ENCODE peak calls at places on chromosomes 4 and X, in four cellular contexts. One of them, this sample, is unnamed.

GRCh38 chr4:83320548-83320947 is 14.1 kb downstream of the HPSE start:
- DNase-seq in ELF-1: peak; percentile 5
- DNase-seq in stimulated activated CD4-positive, alpha-beta T cell treated with anti-CD3 and anti-CD28 coated beads, Interleukin-2, amount 100 ng/mL, for 24 hours: no peak
- DNase-seq in ACHN: peak; percentile 9
- DNase-seq in this sample: no peak

GRCh38 chrX:69313622-69314290 is 148.5 kb upstream of the PJA1 start:
- DNase-seq in ACHN: no peak
- DNase-seq in stimulated activated CD4-positive, alpha-beta T cell treated with anti-CD3 and anti-CD28 coated beads, Interleukin-2, amount 100 ng/mL, for 24 hours: no peak
- DNase-seq in ELF-1: no peak
- DNase-seq in this sample: no peak

GRCh38 chr4:93835929-93836328 is 7.4 kb downstream of the ATOH1 start:
- DNase-seq in stimulated activated CD4-positive, alpha-beta T cell treated with anti-CD3 and anti-CD28 coated beads, Interleukin-2, amount 100 ng/mL, for 24 hours: no peak
- DNase-seq in ELF-1: no peak
- DNase-seq in ACHN: no peak
- DNase-seq in this sample: no peak

GRCh38 chrX:153387987-153388721 is 13.0 kb downstream of the PNMA6E start:
- DNase-seq in ELF-1: no peak
- DNase-seq in stimulated activated CD4-positive, alpha-beta T cell treated with anti-CD3 and anti-CD28 coated beads, Interleukin-2, amount 100 ng/mL, for 24 hours: no peak
- DNase-seq in ACHN: no peak
- DNase-seq in this sample: no peak

GRCh38 chrX:107673933-107674479 is 45.7 kb downstream of the PRPS1 start:
- DNase-seq in stimulated activated CD4-positive, alpha-beta T cell treated with anti-CD3 and anti-CD28 coated beads, Interleukin-2, amount 100 ng/mL, for 24 hours: peak; percentile 86
- DNase-seq in ELF-1: no peak
- DNase-seq in ACHN: no peak
- DNase-seq in this sample: peak; percentile 88

GRCh38 chr4:176883681-176884418 is 91.1 kb upstream of the VEGFC start:
- DNase-seq in ELF-1: no peak
- DNase-seq in ACHN: no peak
- DNase-seq in stimulated activated CD4-positive, alpha-beta T cell treated with anti-CD3 and anti-CD28 coated beads, Interleukin-2, amount 100 ng/mL, for 24 hours: no peak
- DNase-seq in this sample: no peak

GRCh38 chr4:183765121-183765990 is 106.3 kb downstream of the TRAPPC11 start:
- DNase-seq in ELF-1: no peak
- DNase-seq in stimulated activated CD4-positive, alpha-beta T cell treated with anti-CD3 and anti-CD28 coated beads, Interleukin-2, amount 100 ng/mL, for 24 hours: no peak
- DNase-seq in ACHN: peak; percentile 19
- DNase-seq in this sample: peak; percentile 38

GRCh38 chr4:142043509-142043908 is 407.1 kb downstream of the IL15 start:
- DNase-seq in ELF-1: no peak
- DNase-seq in stimulated activated CD4-positive, alpha-beta T cell treated with anti-CD3 and anti-CD28 coated beads, Interleukin-2, amount 100 ng/mL, for 24 hours: no peak
- DNase-seq in ACHN: no peak
- DNase-seq in this sample: no peak

GRCh38 chr4:146522098-146522861 is 540 bp upstream of the SLC10A7 start:
- DNase-seq in stimulated activated CD4-positive, alpha-beta T cell treated with anti-CD3 and anti-CD28 coated beads, Interleukin-2, amount 100 ng/mL, for 24 hours: peak; percentile 90
- DNase-seq in ELF-1: peak; percentile 85
- DNase-seq in ACHN: peak; percentile 78
- DNase-seq in this sample: peak; percentile 93

GRCh38 chr4:87853108-87853507 is 20.3 kb downstream of the MEPE start:
- DNase-seq in ELF-1: peak; percentile 27
- DNase-seq in stimulated activated CD4-positive, alpha-beta T cell treated with anti-CD3 and anti-CD28 coated beads, Interleukin-2, amount 100 ng/mL, for 24 hours: no peak
- DNase-seq in ACHN: peak; percentile 65
- DNase-seq in this sample: peak; percentile 62

GRCh38 chr4:113784497-113785254 is 23.1 kb upstream of the CAMK2D start:
- DNase-seq in stimulated activated CD4-positive, alpha-beta T cell treated with anti-CD3 and anti-CD28 coated beads, Interleukin-2, amount 100 ng/mL, for 24 hours: no peak
- DNase-seq in ELF-1: no peak
- DNase-seq in ACHN: peak; percentile 45
- DNase-seq in this sample: peak; percentile 10

GRCh38 chr4:89204624-89205023 is 93.3 kb downstream of the TIGD2 start:
- DNase-seq in ELF-1: no peak
- DNase-seq in stimulated activated CD4-positive, alpha-beta T cell treated with anti-CD3 and anti-CD28 coated beads, Interleukin-2, amount 100 ng/mL, for 24 hours: no peak
- DNase-seq in ACHN: no peak
- DNase-seq in this sample: no peak

GRCh38 chrX:134685662-134686061 is 27.4 kb upstream of the PLAC1 start:
- DNase-seq in ELF-1: no peak
- DNase-seq in ACHN: no peak
- DNase-seq in stimulated activated CD4-positive, alpha-beta T cell treated with anti-CD3 and anti-CD28 coated beads, Interleukin-2, amount 100 ng/mL, for 24 hours: no peak
- DNase-seq in this sample: no peak

GRCh38 chr4:41572414-41572986 is 34.5 kb downstream of the LIMCH1 start:
- DNase-seq in ELF-1: no peak
- DNase-seq in ACHN: no peak
- DNase-seq in stimulated activated CD4-positive, alpha-beta T cell treated with anti-CD3 and anti-CD28 coated beads, Interleukin-2, amount 100 ng/mL, for 24 hours: no peak
- DNase-seq in this sample: no peak

GRCh38 chr4:159487284-159487747 is 384.4 kb downstream of the RAPGEF2 start:
- DNase-seq in ELF-1: peak; percentile 74
- DNase-seq in ACHN: peak; percentile 54
- DNase-seq in stimulated activated CD4-positive, alpha-beta T cell treated with anti-CD3 and anti-CD28 coated beads, Interleukin-2, amount 100 ng/mL, for 24 hours: no peak
- DNase-seq in this sample: peak; percentile 85

GRCh38 chrX:30618160-30618765 is 35.0 kb upstream of the GK start:
- DNase-seq in ACHN: no peak
- DNase-seq in ELF-1: peak; percentile 24
- DNase-seq in stimulated activated CD4-positive, alpha-beta T cell treated with anti-CD3 and anti-CD28 coated beads, Interleukin-2, amount 100 ng/mL, for 24 hours: no peak
- DNase-seq in this sample: no peak

GRCh38 chrX:15849555-15849954 is 5.1 kb downstream of the AP1S2 start:
- DNase-seq in ACHN: no peak
- DNase-seq in ELF-1: peak; percentile 30
- DNase-seq in stimulated activated CD4-positive, alpha-beta T cell treated with anti-CD3 and anti-CD28 coated beads, Interleukin-2, amount 100 ng/mL, for 24 hours: no peak
- DNase-seq in this sample: peak; percentile 22

GRCh38 chr4:145876531-145877180 is 62.0 kb downstream of the ZNF827 start:
- DNase-seq in stimulated activated CD4-positive, alpha-beta T cell treated with anti-CD3 and anti-CD28 coated beads, Interleukin-2, amount 100 ng/mL, for 24 hours: no peak
- DNase-seq in ACHN: no peak
- DNase-seq in ELF-1: no peak
- DNase-seq in this sample: no peak

GRCh38 chr4:16603178-16603577 is 295.3 kb downstream of the LDB2 start:
- DNase-seq in stimulated activated CD4-positive, alpha-beta T cell treated with anti-CD3 and anti-CD28 coated beads, Interleukin-2, amount 100 ng/mL, for 24 hours: no peak
- DNase-seq in ELF-1: no peak
- DNase-seq in ACHN: no peak
- DNase-seq in this sample: no peak

GRCh38 chrX:142054094-142054493 is 150.4 kb downstream of the MAGEC1 start:
- DNase-seq in stimulated activated CD4-positive, alpha-beta T cell treated with anti-CD3 and anti-CD28 coated beads, Interleukin-2, amount 100 ng/mL, for 24 hours: no peak
- DNase-seq in ACHN: no peak
- DNase-seq in ELF-1: no peak
- DNase-seq in this sample: no peak

GRCh38 chrX:144006811-144007210 is 122.9 kb downstream of the UBE2NL start:
- DNase-seq in ELF-1: no peak
- DNase-seq in stimulated activated CD4-positive, alpha-beta T cell treated with anti-CD3 and anti-CD28 coated beads, Interleukin-2, amount 100 ng/mL, for 24 hours: no peak
- DNase-seq in ACHN: peak; percentile 38
- DNase-seq in this sample: peak; percentile 8

This sample was measured in hepatocyte.